ENCODE peak calls at places on chromosomes 13 and 19, in nine cellular contexts. E is CD4-positive, alpha-beta T cell; W is MCF 10A; F is pancreas; L is WERI-Rb-1; U is breast epithelium; S is esophagus squamous epithelium; O is tibial artery; M is thyroid gland. J is an unnamed sample.
A peak's percentile ranks its signal among the peaks of the same experiment; 100 is the strongest.

GRCh38 chr13:110639935-110640334 is 24.6 kb downstream of the NAXD start:
- DNase-seq in F (no peak), O (no peak), W (no peak), L (no peak), E (no peak), S (no peak), U (no peak), M (no peak), J (no peak)

GRCh38 chr13:51614350-51614786 is 30.1 kb downstream of the WDFY2 start:
- DNase-seq in F (no peak), O (no peak), E (peak; percentile 23), L (no peak), W (no peak), M (no peak), S (no peak), U (no peak), J (no peak)

GRCh38 chr13:88979465-88980180 is 1308.5 kb downstream of the SLITRK5 start:
- DNase-seq in U (no peak), E (no peak), L (no peak), O (no peak), S (no peak), M (no peak), W (peak; percentile 29), F (no peak), J (no peak)

GRCh38 chr13:108000998-108001397 is 214.3 kb downstream of the LIG4 start:
- DNase-seq in W (no peak), U (no peak), E (no peak), L (no peak), M (no peak), O (no peak), S (no peak), F (no peak), J (no peak)

GRCh38 chr13:68439821-68440220 is 1209.7 kb upstream of the PCDH9 start:
- DNase-seq in W (peak; percentile 74), S (no peak), L (no peak), O (no peak), F (no peak), M (no peak), U (no peak), E (no peak), J (no peak)

GRCh38 chr19:19384486-19384885 is 21.0 kb upstream of the GATAD2A start:
- DNase-seq in O (no peak), W (no peak), M (no peak), F (no peak), L (no peak), U (no peak), E (no peak), S (no peak), J (no peak)

GRCh38 chr13:75787249-75787940 is 151.3 kb downstream of the LMO7 start:
- DNase-seq in E (no peak), O (no peak), W (no peak), L (no peak), S (no peak), F (no peak), M (no peak), U (no peak), J (no peak)

GRCh38 chr19:54435551-54436016 is 13.4 kb upstream of the LENG8 start:
- DNase-seq in L (no peak), S (no peak), U (no peak), W (no peak), O (no peak), M (no peak), F (no peak), E (no peak), J (no peak)

GRCh38 chr13:58843567-58843966 is 1212.0 kb downstream of the PCDH17 start:
- DNase-seq in E (no peak), S (no peak), U (no peak), W (no peak), O (no peak), M (no peak), L (no peak), F (no peak), J (no peak)

GRCh38 chr19:1154731-1155351 is 19.2 kb downstream of the SBNO2 start:
- DNase-seq in M (peak; percentile 88), S (no peak), U (peak; percentile 81), L (no peak), F (peak; percentile 66), O (peak; percentile 92), W (peak; percentile 97), E (no peak), J (peak; percentile 60)

GRCh38 chr13:57629391-57629804 is 2.1 kb upstream of the PCDH17 start:
- DNase-seq in M (peak; percentile 7), U (peak; percentile 49), E (no peak), S (no peak), W (no peak), L (no peak), O (peak; percentile 28), F (peak; percentile 13), J (no peak)

GRCh38 chr19:3830841-3831589 is 37.8 kb downstream of the ZFR2 start:
- DNase-seq in S (no peak), F (no peak), M (no peak), L (no peak), U (no peak), E (no peak), W (no peak), O (no peak), J (no peak)

GRCh38 chr13:98447881-98448641 is 128.8 kb downstream of the STK24 start:
- DNase-seq in L (peak; percentile 86), E (no peak), F (no peak), M (peak; percentile 39), O (no peak), U (no peak), S (no peak), W (no peak), J (no peak)

GRCh38 chr13:33228645-33229445 is 56.7 kb downstream of the STARD13 start:
- DNase-seq in M (peak; percentile 43), L (no peak), F (no peak), S (no peak), O (no peak), E (no peak), W (peak; percentile 61), U (no peak), J (no peak)

GRCh38 chr19:55433292-55433691 is 9.8 kb downstream of the SHISA7 start:
- DNase-seq in M (no peak), E (no peak), O (no peak), U (no peak), F (no peak), S (no peak), L (no peak), W (no peak), J (no peak)

GRCh38 chr13:103388839-103389238 is 322.6 kb upstream of the SLC10A2 start:
- DNase-seq in M (no peak), O (no peak), S (no peak), W (no peak), E (no peak), U (no peak), F (no peak), L (no peak), J (no peak)
- TF ChIP-seq CTCF in M (no peak), O (no peak), S (no peak), W (no peak), E (no peak), U (no peak), F (no peak), L (peak; percentile 21), J (no peak)

DNA sequence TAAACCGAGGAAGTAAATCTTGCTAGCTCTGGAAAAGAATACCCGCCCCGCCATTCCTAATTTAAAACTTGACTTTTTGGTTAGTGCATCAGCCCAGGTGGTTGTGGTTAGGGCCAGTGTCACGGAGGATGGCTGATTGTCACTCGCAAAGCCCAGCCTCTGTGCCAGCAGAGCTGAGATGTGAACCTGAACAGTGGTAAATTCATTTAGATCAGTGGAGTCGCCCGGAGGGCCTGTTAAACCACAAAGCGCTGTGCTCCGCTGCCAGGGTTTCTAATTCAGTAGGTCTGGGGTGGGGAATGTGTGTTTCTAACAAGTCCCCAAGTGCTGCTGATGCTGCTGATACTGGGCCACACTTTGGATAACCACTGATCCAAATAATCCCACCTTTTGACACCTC is 425.3 kb downstream of the DCT start:
- DNase-seq in F (no peak), O (no peak), W (no peak), M (no peak), L (peak; percentile 96), S (no peak), E (no peak), U (no peak), J (no peak)
- TF ChIP-seq CTCF in F (no peak), O (no peak), W (no peak), M (no peak), L (no peak), S (no peak), E (no peak), U (no peak), J (no peak)

DNA sequence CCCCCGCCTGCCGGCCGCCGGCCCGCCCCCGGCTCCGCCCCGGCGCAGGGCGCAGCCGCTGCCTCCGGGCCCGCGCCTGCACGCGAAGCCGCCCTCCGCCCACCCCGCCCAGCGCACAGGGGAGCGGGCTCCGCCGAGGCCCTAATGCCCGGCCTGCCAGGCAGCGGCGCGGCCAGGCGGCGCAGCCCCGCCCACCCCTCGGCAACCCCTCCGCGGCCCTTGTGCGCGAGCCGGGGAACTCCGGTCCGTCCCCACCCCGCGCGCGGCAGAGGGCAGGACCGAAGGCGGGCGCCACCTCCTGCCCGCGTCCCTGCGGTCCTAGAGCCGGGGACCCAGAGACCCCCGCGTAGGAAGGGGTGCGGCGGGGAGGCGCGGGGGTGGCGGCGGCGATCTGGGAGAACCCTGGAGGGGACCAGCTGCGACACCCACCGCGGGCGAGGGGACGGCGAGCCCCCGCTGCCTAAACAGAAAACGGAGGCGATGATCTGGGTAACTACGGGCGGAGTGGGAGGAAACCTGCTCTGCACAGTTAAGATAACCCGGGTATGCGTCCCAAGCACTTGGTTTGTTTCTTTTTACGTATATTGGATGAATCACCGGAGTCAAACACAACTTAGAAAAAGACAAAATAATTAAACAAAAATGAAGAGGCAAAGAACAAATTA is 351 bp upstream of the USP12 start:
- DNase-seq in F (peak; percentile 97), M (peak; percentile 94), O (peak; percentile 89), E (peak; percentile 92), U (peak; percentile 87), W (peak; percentile 83), L (peak; percentile 98), S (peak; percentile 36), J (peak; percentile 67)
- TF ChIP-seq CTCF in F (no peak), M (no peak), O (no peak), E (peak; percentile 16), U (no peak), W (no peak), L (peak; percentile 30), S (no peak), J (peak; percentile 10)

GRCh38 chr13:113802761-113803160 is 43.7 kb downstream of the TMEM255B start:
- DNase-seq in L (no peak), S (no peak), U (no peak), W (no peak), O (no peak), M (no peak), F (no peak), E (no peak), J (no peak)

GRCh38 chr13:113800576-113800926 is 41.5 kb downstream of the TMEM255B start:
- DNase-seq in M (no peak), L (no peak), O (no peak), E (no peak), S (no peak), W (no peak), U (no peak), F (peak; percentile 17), J (no peak)

GRCh38 chr13:113801289-113801961 is 42.4 kb downstream of the TMEM255B start:
- DNase-seq in F (peak; percentile 25), L (no peak), W (no peak), U (no peak), E (no peak), M (no peak), S (no peak), O (no peak), J (no peak)

GRCh38 chr13:113803409-113804016 is 44.5 kb downstream of the TMEM255B start:
- DNase-seq in U (no peak), M (no peak), L (no peak), O (no peak), E (no peak), W (no peak), F (no peak), S (no peak), J (no peak)

GRCh38 chr13:113802090-113802531 is 43.1 kb downstream of the TMEM255B start:
- DNase-seq in W (peak; percentile 66), S (no peak), F (no peak), O (peak; percentile 38), L (peak; percentile 90), U (no peak), E (no peak), M (no peak), J (peak; percentile 54)
- TF ChIP-seq CTCF in W (no peak), S (no peak), F (no peak), O (no peak), L (no peak), U (no peak), E (no peak), M (no peak), J (peak; percentile 24)

J was measured in AG04450.